ENCODE peak calls at places on chromosomes 6 and 20, in five cellular contexts. B is esophagus squamous epithelium, P is hepatocyte, U is lower leg skin, Z is COR-L47. M is an unnamed sample.

GRCh38 chr6:8113260-8113659 is 10.9 kb upstream of the EEF1E1 start:
- DNase-seq in U (no peak), P (no peak), B (no peak), Z (no peak), M (no peak)

GRCh38 chr20:20772492-20773047 is 60.1 kb upstream of the RALGAPA2 start:
- DNase-seq in U (no peak), B (no peak), P (no peak), Z (no peak), M (no peak)

GRCh38 chr20:41664584-41664983 is 46.4 kb upstream of the CHD6 start:
- DNase-seq in P (no peak), U (no peak), B (no peak), Z (no peak), M (no peak)

GRCh38 chr20:37520417-37520751 is 666 bp upstream of the NNAT start:
- DNase-seq in P (no peak), U (no peak), B (no peak), Z (no peak), M (no peak)

GRCh38 chr20:34324541-34324940 is 21.4 kb upstream of the AHCY start:
- DNase-seq in P (no peak), Z (no peak), U (no peak), B (no peak), M (no peak)

GRCh38 chr6:147947521-147947920 is 395.1 kb upstream of the SASH1 start:
- DNase-seq in P (no peak), U (no peak), B (no peak), Z (no peak), M (no peak)

GRCh38 chr6:154298297-154298696 is 58.3 kb downstream of the IPCEF1 start:
- DNase-seq in Z (no peak), P (no peak), B (no peak), U (no peak), M (no peak)

GRCh38 chr20:50385733-50386640 is 124.2 kb upstream of the PTPN1 start:
- DNase-seq in B (no peak), P (no peak), U (no peak), Z (no peak), M (no peak)

GRCh38 chr6:104789770-104790190 is 69.9 kb downstream of the HACE1 start:
- DNase-seq in P (peak; percentile 15), U (no peak), B (no peak), Z (no peak), M (no peak)

GRCh38 chr20:38883081-38883980 is 42.9 kb upstream of the FAM83D start:
- DNase-seq in P (no peak), U (no peak), Z (peak; percentile 48), B (no peak), M (no peak)

GRCh38 chr6:105642708-105643107 is 239.8 kb upstream of the PREP start:
- DNase-seq in Z (no peak), B (no peak), U (no peak), P (no peak), M (no peak)

GRCh38 chr6:4125933-4126864 is 9.2 kb downstream of the ECI2 start:
- DNase-seq in U (no peak), B (no peak), P (peak; percentile 75), Z (no peak), M (no peak)

GRCh38 chr20:24668384-24668702 is 198.9 kb downstream of the SYNDIG1 start:
- DNase-seq in B (no peak), P (no peak), U (no peak), Z (no peak), M (no peak)

GRCh38 chr6:33433560-33434191 is 13.8 kb downstream of the SYNGAP1 start:
- DNase-seq in U (no peak), B (no peak), Z (no peak), P (peak; percentile 73), M (no peak)

GRCh38 chr6:33926451-33926850 is 122.6 kb upstream of the MLN start:
- DNase-seq in P (no peak), U (no peak), Z (peak; percentile 77), B (no peak), M (no peak)

GRCh38 chr20:63047267-63047666 is 40.5 kb upstream of the BHLHE23 start:
- DNase-seq in B (no peak), Z (no peak), U (no peak), P (no peak), M (no peak)

GRCh38 chr20:3071610-3072529 is at the start of gene OXT:
- DNase-seq in P (peak; percentile 53), B (no peak), Z (no peak), U (no peak), M (no peak)

GRCh38 chr6:100296810-100297544 is 167.7 kb downstream of the SIM1 start:
- DNase-seq in B (no peak), P (no peak), U (no peak), Z (peak; percentile 31), M (no peak)

GRCh38 chr20:61979701-61980635 is 85.7 kb downstream of the TAF4 start:
- DNase-seq in Z (no peak), U (no peak), B (no peak), P (no peak), M (no peak)

GRCh38 chr6:130604869-130605401 is 222.3 kb upstream of the SMLR1 start:
- DNase-seq in B (no peak), P (no peak), Z (no peak), U (no peak), M (no peak)

GRCh38 chr6:28213213-28213523 is 11.9 kb upstream of the ZSCAN9 start:
- DNase-seq in U (no peak), Z (no peak), B (no peak), P (no peak), M (no peak)

GRCh38 chr6:1495344-1495743 is 106.0 kb downstream of the FOXF2 start:
- DNase-seq in P (no peak), B (no peak), U (no peak), Z (no peak), M (no peak)

GRCh38 chr6:38273325-38273724 is 366.4 kb downstream of the BTBD9 start:
- DNase-seq in U (no peak), P (no peak), Z (no peak), B (no peak), M (no peak)

GRCh38 chr6:12150812-12151432 is 138.8 kb downstream of the HIVEP1 start:
- DNase-seq in Z (no peak), P (peak; percentile 52), U (no peak), B (no peak), M (no peak)

GRCh38 chr6:118917550-118918321 is 17.2 kb downstream of the MCM9 start:
- DNase-seq in P (no peak), Z (no peak), B (no peak), U (no peak), M (no peak)

GRCh38 chr6:31952140-31952805 is 6.4 kb downstream of the CFB start:
- DNase-seq in U (no peak), Z (peak; percentile 22), P (peak; percentile 82), B (no peak), M (no peak)

GRCh38 chr6:127776320-127776719 is 124.5 kb downstream of the THEMIS start:
- DNase-seq in B (no peak), U (no peak), Z (no peak), P (no peak), M (no peak)

GRCh38 chr6:35547666-35548065 is 35.0 kb upstream of the TULP1 start:
- DNase-seq in B (no peak), Z (no peak), P (no peak), U (no peak), M (no peak)

GRCh38 chr6:10595731-10596664 is 74.8 kb downstream of the GCNT2 start:
- DNase-seq in P (no peak), U (no peak), B (no peak), Z (no peak), M (no peak)

GRCh38 chr6:79538481-79538971 is 1.3 kb upstream of the LCA5 start:
- DNase-seq in U (no peak), B (no peak), P (no peak), Z (no peak), M (no peak)

GRCh38 chr6:21426841-21427490 is 166.6 kb upstream of the SOX4 start:
- DNase-seq in U (no peak), P (no peak), B (no peak), Z (no peak), M (no peak)

GRCh38 chr6:165588515-165588914 is 74.5 kb downstream of the PDE10A start:
- DNase-seq in P (no peak), U (no peak), Z (no peak), B (no peak), M (no peak)